ENCODE peak calls at places on chromosomes 4 and X, in six cellular contexts. K is neuronal stem cell, V is IMR-90, J is H9, F is H1, Y is trophoblast cell. R is an unnamed sample.

GRCh38 chr4:577499-578450 is 1.7 kb upstream of the TMEM271 start:
- DNase-seq in J (peak), V (no peak), Y (peak), F (peak), K (peak), R (peak)

GRCh38 chr4:48604041-48604440 is 114.0 kb downstream of the ZAR1 start:
- DNase-seq in K (no peak), V (no peak), J (no peak), F (no peak), Y (no peak), R (no peak)

GRCh38 chr4:28451346-28451745 is 1590.7 kb downstream of the STIM2 start:
- DNase-seq in K (no peak), J (no peak), V (no peak), F (no peak), Y (peak), R (no peak)

GRCh38 chr4:101020956-101021355 is 326.4 kb downstream of the PPP3CA start:
- DNase-seq in F (no peak), K (no peak), Y (no peak), V (peak), J (no peak), R (peak)

GRCh38 chr4:163196904-163197505 is 30.3 kb upstream of the NAF1 start:
- DNase-seq in J (no peak), F (no peak), K (no peak), V (no peak), Y (no peak), R (no peak)

GRCh38 chrX:132652871-132653270 is 164.0 kb upstream of the MBNL3 start:
- DNase-seq in F (no peak), V (no peak), K (no peak), Y (no peak), J (no peak), R (no peak)

GRCh38 chrX:73266766-73267165 is 52.1 kb upstream of the NAP1L2 start:
- DNase-seq in F (no peak), J (no peak), K (no peak), Y (no peak), V (no peak), R (no peak)

GRCh38 chr4:31984872-31985271 is 1264.7 kb downstream of the PCDH7 start:
- DNase-seq in V (no peak), K (no peak), F (no peak), J (no peak), Y (peak), R (peak)

GRCh38 chrX:125628435-125628834 is 308.8 kb downstream of the TEX13C start:
- DNase-seq in K (no peak), F (no peak), J (peak), Y (no peak), V (no peak), R (no peak)

GRCh38 chr4:90474484-90474883 is 347.3 kb downstream of the CCSER1 start:
- DNase-seq in K (no peak), Y (no peak), F (no peak), V (no peak), J (no peak), R (no peak)

GRCh38 chr4:72767903-72768817 is 199.1 kb upstream of the ADAMTS3 start:
- DNase-seq in F (no peak), V (peak), J (no peak), K (no peak), Y (peak), R (peak)

GRCh38 chrX:111131572-111131971 is 35.6 kb downstream of the PAK3 start:
- DNase-seq in V (peak), F (no peak), Y (peak), J (no peak), K (no peak), R (peak)

GRCh38 chr4:26067035-26067434 is 153.0 kb downstream of the SMIM20 start:
- DNase-seq in J (peak), Y (no peak), V (no peak), F (no peak), K (no peak), R (no peak)

GRCh38 chrX:154600962-154601374 is 16.0 kb downstream of the CTAG1A start:
- DNase-seq in F (no peak), Y (no peak), V (no peak), J (no peak), K (no peak), R (no peak)

GRCh38 chr4:72326692-72327632 is 242.1 kb downstream of the ADAMTS3 start:
- DNase-seq in K (no peak), V (peak), Y (peak), F (no peak), J (no peak), R (peak)

GRCh38 chr4:84050014-84050413 is 449.1 kb downstream of the NKX6-1 start:
- DNase-seq in K (peak), V (no peak), F (peak), J (peak), Y (peak), R (no peak)

GRCh38 chr4:23022032-23022431 is 329.3 kb downstream of the GBA3 start:
- DNase-seq in Y (peak), V (peak), F (no peak), K (no peak), J (no peak), R (peak)

GRCh38 chrX:11423362-11423818 is 130.2 kb downstream of the AMELX start:
- DNase-seq in F (no peak), J (no peak), Y (no peak), K (no peak), V (peak), R (peak)

GRCh38 chr4:142406917-142407501 is 439.1 kb downstream of the INPP4B start:
- DNase-seq in K (no peak), J (no peak), V (no peak), F (no peak), Y (no peak), R (no peak)

GRCh38 chr4:878796-879729 is 53.1 kb downstream of the GAK start:
- DNase-seq in J (no peak), F (no peak), K (no peak), V (no peak), Y (no peak), R (no peak)

GRCh38 chrX:25998687-25999086 is 139.5 kb upstream of the MAGEB18 start:
- DNase-seq in Y (no peak), V (no peak), J (no peak), K (no peak), F (no peak), R (no peak)

GRCh38 chrX:154818916-154819770 is 13.9 kb upstream of the MPP1 start:
- DNase-seq in K (no peak), Y (no peak), F (no peak), J (no peak), V (no peak), R (no peak)

GRCh38 chr4:186743261-186743660 is 19.6 kb upstream of the FAT1 start:
- DNase-seq in F (no peak), Y (peak), J (no peak), K (no peak), V (no peak), R (no peak)

GRCh38 chr4:38275331-38275821 is 315.2 kb downstream of the PTTG2 start:
- DNase-seq in K (no peak), V (no peak), F (no peak), Y (peak), J (no peak), R (no peak)

GRCh38 chr4:88296413-88297052 is 12.2 kb upstream of the PPM1K start:
- DNase-seq in K (no peak), Y (no peak), V (no peak), J (no peak), F (no peak), R (no peak)

GRCh38 chr4:54586343-54586953 is 71.3 kb upstream of the KIT start:
- DNase-seq in J (no peak), Y (peak), K (no peak), V (peak), F (no peak), R (peak)

GRCh38 chr4:139501531-139502311 is 47.8 kb downstream of the RAB33B start:
- DNase-seq in F (no peak), V (no peak), Y (peak), K (no peak), J (no peak), R (no peak)

GRCh38 chrX:102712216-102712966 is at the start of gene GPRASP2:
- DNase-seq in F (no peak), K (peak), V (no peak), J (peak), Y (peak), R (peak)

GRCh38 chr4:108693211-108693610 is 42.8 kb downstream of the OSTC start:
- DNase-seq in Y (peak), V (no peak), J (no peak), K (no peak), F (no peak), R (no peak)

GRCh38 chrX:118847676-118848075 is 24.1 kb downstream of the ZCCHC12 start:
- DNase-seq in Y (peak), V (peak), K (peak), F (no peak), J (no peak), R (peak)

GRCh38 chr4:74287164-74287563 is 21.1 kb upstream of the EPGN start:
- DNase-seq in J (no peak), K (no peak), V (no peak), F (no peak), Y (no peak), R (no peak)

GRCh38 chrX:134949271-134949670 is 41.5 kb upstream of the SMIM10 start:
- DNase-seq in J (no peak), F (no peak), V (peak), K (no peak), Y (peak), R (peak)

GRCh38 chr4:73213917-73214663 is 44.5 kb downstream of the ANKRD17 start:
- DNase-seq in F (no peak), J (no peak), Y (no peak), V (peak), K (no peak), R (peak)

GRCh38 chr4:182263562-182263961 is 20.4 kb downstream of the TENM3 start:
- DNase-seq in F (no peak), Y (no peak), K (no peak), V (no peak), J (no peak), R (no peak)

GRCh38 chr4:122673252-122673651 is 52.4 kb upstream of the IL21 start:
- DNase-seq in Y (no peak), K (no peak), V (no peak), J (no peak), F (no peak), R (peak)

GRCh38 chrX:39263946-39264483 is 462.8 kb downstream of the MID1IP1 start:
- DNase-seq in K (no peak), V (no peak), Y (no peak), F (no peak), J (no peak), R (no peak)

GRCh38 chrX:39262641-39263040 is 461.4 kb downstream of the MID1IP1 start:
- DNase-seq in V (no peak), J (no peak), Y (no peak), F (no peak), K (no peak), R (no peak)

GRCh38 chrX:39260965-39261364 is 459.7 kb downstream of the MID1IP1 start:
- DNase-seq in J (no peak), Y (no peak), K (no peak), F (no peak), V (no peak), R (peak)

GRCh38 chrX:39258331-39258730 is 457.1 kb downstream of the MID1IP1 start:
- DNase-seq in K (no peak), J (peak), Y (peak), V (no peak), F (no peak), R (no peak)

DNA sequence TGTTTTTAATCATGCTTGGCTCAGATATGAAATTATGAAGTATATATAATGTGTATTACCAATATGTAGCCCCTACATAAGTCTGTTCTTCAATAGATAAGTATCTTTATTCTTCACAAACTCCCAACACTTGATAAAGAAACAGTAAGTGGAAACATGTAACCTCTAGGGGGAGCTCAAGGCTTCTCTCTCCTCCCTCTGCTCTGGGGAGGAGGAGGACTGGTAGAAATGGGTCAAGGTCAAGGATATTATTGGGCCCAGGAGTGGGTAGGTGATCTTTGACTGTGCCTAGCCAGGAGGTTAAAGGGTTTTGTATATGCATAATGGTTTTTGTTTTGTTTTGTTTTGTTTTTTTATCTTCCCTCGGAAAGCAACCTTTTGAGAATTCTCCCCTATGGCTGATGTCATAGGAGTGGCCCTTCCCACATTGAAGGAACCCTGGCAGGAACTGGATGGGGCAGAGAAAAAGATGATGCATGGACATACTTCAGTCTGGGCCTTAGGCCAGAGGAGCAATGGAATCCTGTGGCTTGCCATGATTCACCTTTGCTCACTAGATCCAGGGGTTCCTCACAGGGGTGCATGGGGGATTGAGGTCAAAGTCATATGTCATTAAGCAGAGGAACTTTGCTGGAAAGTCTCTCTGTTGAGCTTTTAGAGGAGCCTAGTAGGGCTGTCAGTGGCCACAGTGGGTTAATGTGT is 460.3 kb downstream of the MID1IP1 start:
- DNase-seq in Y (peak), J (no peak), F (no peak), V (no peak), K (peak), R (peak)
- H3K14ac ChIP-seq in Y (no peak), J (no peak), F (no peak), V (no peak), K (no peak), R (no peak)

DNA sequence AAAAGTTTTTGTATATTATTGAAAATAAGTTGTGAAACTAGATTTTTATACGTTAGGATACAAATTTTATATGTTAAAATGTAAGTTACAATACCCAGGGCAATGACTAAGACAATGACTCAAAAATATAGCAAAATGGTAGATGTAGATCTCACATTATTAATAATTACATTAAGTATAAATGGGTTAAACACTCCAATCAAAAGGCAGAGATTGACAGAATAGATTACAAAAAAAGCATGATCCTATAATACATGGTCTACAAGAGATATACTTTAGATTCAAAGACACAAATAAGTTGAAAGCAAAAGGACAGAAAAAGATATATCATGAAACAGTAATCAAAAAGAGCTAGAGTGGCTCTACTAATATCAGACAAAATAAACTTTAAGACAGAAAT is 210.9 kb upstream of the NHS start:
- DNase-seq in F (no peak), V (no peak), J (no peak), Y (no peak), K (no peak), R (no peak)
- H3K14ac ChIP-seq in F (no peak), V (no peak), J (no peak), Y (no peak), K (no peak), R (no peak)

DNA sequence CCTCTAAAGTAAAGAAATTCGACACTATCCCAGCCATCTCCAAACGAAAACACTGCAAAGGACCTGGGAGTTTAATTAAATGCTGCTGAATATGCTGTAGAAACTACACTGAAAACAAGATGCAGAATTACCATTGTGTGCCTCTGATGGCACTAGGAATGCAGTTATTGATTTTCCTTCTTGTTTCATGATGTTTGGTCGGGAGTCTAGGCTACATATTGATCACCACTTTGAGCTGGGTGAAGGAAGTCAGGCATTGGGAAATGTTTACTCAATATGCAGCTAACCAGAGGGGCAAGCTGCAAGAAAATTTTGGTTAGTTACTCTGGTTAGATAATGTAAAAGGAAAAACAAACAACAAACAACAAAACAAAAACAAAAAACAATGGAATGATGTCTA is 650.7 kb upstream of the GALNTL6 start:
- DNase-seq in K (no peak), J (no peak), Y (no peak), F (no peak), V (no peak), R (no peak)
- H3K14ac ChIP-seq in K (no peak), J (no peak), Y (no peak), F (no peak), V (no peak), R (no peak)

GRCh38 chr4:4388836-4389575 is 2.1 kb downstream of the NSG1 start:
- DNase-seq in Y (no peak), K (no peak), V (no peak), F (no peak), J (no peak), R (no peak)
- H3K14ac ChIP-seq in Y (no peak), K (no peak), V (no peak), F (no peak), J (no peak), R (no peak)

GRCh38 chrX:12981880-12982279 is 7.0 kb downstream of the TMSB4X start:
- DNase-seq in K (no peak), F (no peak), J (no peak), V (no peak), Y (no peak), R (no peak)
- H3K14ac ChIP-seq in K (no peak), F (no peak), J (no peak), V (no peak), Y (no peak), R (no peak)

GRCh38 chr4:30939684-30940083 is 219.5 kb downstream of the PCDH7 start:
- DNase-seq in V (no peak), K (no peak), J (no peak), F (no peak), Y (no peak), R (no peak)

GRCh38 chr4:30941641-30942040 is 221.5 kb downstream of the PCDH7 start:
- DNase-seq in J (no peak), K (no peak), F (no peak), Y (no peak), V (no peak), R (no peak)

GRCh38 chr4:30943356-30943755 is 223.2 kb downstream of the PCDH7 start:
- DNase-seq in V (peak), F (no peak), J (no peak), K (no peak), Y (no peak), R (peak)

GRCh38 chr4:30938956-30939528 is 218.9 kb downstream of the PCDH7 start:
- DNase-seq in Y (no peak), F (no peak), K (no peak), J (no peak), V (no peak), R (no peak)
- H3K14ac ChIP-seq in Y (no peak), F (no peak), K (no peak), J (no peak), V (no peak), R (no peak)

R was measured in mesenchymal stem cell.